ENCODE peak calls at places on chromosomes 6 and 20, in four cellular contexts. A is GM12878, F is ovary, B is testis. D is an unnamed sample.
A peak's percentile ranks its signal among the peaks of the same experiment; 100 is the strongest.

GRCh38 chr20:48552550-48552949 is 275.2 kb downstream of the PREX1 start:
- DNase-seq in A (no peak), F (no peak), B (no peak), D (no peak)

GRCh38 chr20:10201321-10201870 is 17.2 kb upstream of the SNAP25 start:
- DNase-seq in A (no peak), F (no peak), B (no peak), D (no peak)

GRCh38 chr6:73076211-73076610 is 149.1 kb downstream of the KHDC1L start:
- DNase-seq in A (no peak), F (no peak), B (no peak), D (no peak)

GRCh38 chr6:14068133-14068532 is 49.4 kb upstream of the CD83 start:
- DNase-seq in A (no peak), F (no peak), B (no peak), D (no peak)

GRCh38 chr20:23155141-23155590 is 69.0 kb upstream of the CD93 start:
- DNase-seq in A (no peak), F (no peak), B (no peak), D (peak; percentile 79)

GRCh38 chr6:26017567-26017966 is 55.0 kb downstream of the TRIM38 start:
- DNase-seq in A (no peak), F (peak; percentile 82), B (peak; percentile 86), D (no peak)

GRCh38 chr6:165713845-165714466 is 50.9 kb upstream of the PDE10A start:
- DNase-seq in A (no peak), F (no peak), B (no peak), D (peak; percentile 57)

GRCh38 chr6:14001329-14002012 is 76.7 kb downstream of the RNF182 start:
- DNase-seq in A (no peak), F (no peak), B (no peak), D (no peak)

GRCh38 chr6:142322504-142323198 is 20.8 kb downstream of the ADGRG6 start:
- DNase-seq in A (no peak), F (no peak), B (no peak), D (no peak)

GRCh38 chr6:10309826-10310405 is 105.0 kb downstream of the TFAP2A start:
- DNase-seq in A (no peak), F (no peak), B (no peak), D (no peak)

GRCh38 chr6:51049983-51050877 is 231.6 kb downstream of the TFAP2B start:
- DNase-seq in A (no peak), F (no peak), B (no peak), D (no peak)

GRCh38 chr20:20743511-20744169 is 31.2 kb upstream of the RALGAPA2 start:
- DNase-seq in A (no peak), F (peak; percentile 65), B (peak; percentile 66), D (no peak)

GRCh38 chr6:107244082-107244741 is 128.9 kb upstream of the BEND3 start:
- DNase-seq in A (no peak), F (no peak), B (no peak), D (no peak)

GRCh38 chr6:129645371-129646139 is 64.4 kb downstream of the ARHGAP18 start:
- DNase-seq in A (no peak), F (no peak), B (no peak), D (no peak)

GRCh38 chr20:325043-325888 is at the start of gene SOX12:
- DNase-seq in A (peak; percentile 71), F (peak; percentile 97), B (peak; percentile 98), D (peak; percentile 98)

GRCh38 chr20:58219342-58219700 is 9.1 kb downstream of the ANKRD60 start:
- DNase-seq in A (no peak), F (no peak), B (no peak), D (no peak)
- H3K4me3 ChIP-seq in A (no peak overlapping the region), F (no peak overlapping the region), B (no peak overlapping the region), D (no peak overlapping the region)

DNA sequence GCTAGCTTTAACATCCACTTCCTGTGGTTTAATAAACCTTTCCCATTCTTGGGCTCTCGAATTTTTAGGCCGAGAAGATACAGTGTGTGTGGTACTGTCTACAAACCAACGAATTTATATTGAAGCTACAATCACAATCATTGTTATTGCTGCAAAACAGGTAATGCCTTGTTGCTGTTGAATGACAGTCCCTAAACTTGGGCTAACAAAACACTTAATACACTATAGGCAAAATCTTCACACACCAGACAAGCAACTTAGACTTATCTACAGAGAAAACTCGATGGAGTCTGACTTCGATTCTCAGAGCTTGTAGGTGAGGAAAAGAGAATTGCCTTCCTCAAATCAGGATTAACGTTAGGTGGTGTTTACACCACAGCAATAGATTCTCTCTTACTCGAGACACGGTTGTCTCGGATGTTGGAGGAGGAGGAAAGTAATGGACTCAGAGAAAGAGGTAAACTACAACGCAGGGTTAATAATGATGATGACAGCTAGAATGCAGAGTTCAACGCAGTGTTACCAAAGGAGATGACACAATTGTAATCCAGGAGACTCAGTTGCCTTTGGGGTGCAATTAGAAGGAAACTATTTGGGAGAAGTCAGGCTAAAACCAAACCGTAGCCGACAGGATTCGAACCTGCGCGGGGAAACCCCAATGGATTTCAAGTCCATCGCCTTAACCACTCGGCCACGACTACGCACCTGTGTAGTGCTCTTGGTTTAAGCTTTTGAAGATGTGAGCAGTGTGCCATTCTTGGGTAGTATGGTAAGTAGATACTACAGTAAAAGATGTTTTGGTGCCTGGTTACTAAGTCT is 32.5 kb upstream of the ZNF184 start:
- DNase-seq in A (peak; percentile 63), F (peak; percentile 60), B (peak; percentile 80), D (no peak)
- H3K4me3 ChIP-seq in A (no peak overlapping the region), F (no peak overlapping the region), B (no peak overlapping the region), D (no peak overlapping the region)

DNA sequence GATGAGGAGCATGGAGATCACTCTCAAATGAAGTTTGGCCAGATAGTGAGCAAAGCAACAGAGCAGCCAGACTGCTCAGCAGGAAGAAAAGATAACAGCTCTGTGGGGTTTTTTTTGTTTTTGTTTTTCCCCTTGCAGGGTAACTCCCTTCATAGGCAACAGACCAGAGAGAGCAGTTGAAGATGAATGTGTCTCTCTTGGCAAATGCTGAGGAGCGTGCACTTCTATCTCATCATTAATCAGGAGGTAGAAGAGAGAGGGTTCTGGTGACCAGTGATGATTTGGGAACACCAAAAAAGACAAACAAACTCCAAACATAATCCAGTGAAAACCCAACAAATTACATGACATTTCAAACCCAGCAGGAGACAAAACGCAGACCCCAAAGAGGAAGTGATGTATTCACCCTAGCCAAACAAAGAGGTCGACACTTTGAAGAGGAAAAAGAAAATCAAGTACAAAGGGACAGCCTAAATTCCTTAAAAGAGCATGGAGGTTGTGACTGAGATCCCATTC is 66.2 kb upstream of the RREB1 start:
- DNase-seq in A (no peak), F (no peak), B (no peak), D (no peak)
- H3K4me3 ChIP-seq in A (no peak overlapping the region), F (no peak overlapping the region), B (no peak overlapping the region), D (no peak overlapping the region)

GRCh38 chr6:158715330-158716311 is 65.8 kb downstream of the SYTL3 start:
- DNase-seq in A (no peak), F (no peak), B (no peak), D (no peak)

GRCh38 chr6:158713469-158713868 is 63.6 kb downstream of the SYTL3 start:
- DNase-seq in A (no peak), F (no peak), B (peak; percentile 2), D (no peak)

GRCh38 chr6:158718431-158719126 is 68.7 kb downstream of the SYTL3 start:
- DNase-seq in A (no peak), F (no peak), B (no peak), D (no peak)

GRCh38 chr6:158722176-158722729 is 72.4 kb downstream of the SYTL3 start:
- DNase-seq in A (no peak), F (no peak), B (no peak), D (no peak)

DNA sequence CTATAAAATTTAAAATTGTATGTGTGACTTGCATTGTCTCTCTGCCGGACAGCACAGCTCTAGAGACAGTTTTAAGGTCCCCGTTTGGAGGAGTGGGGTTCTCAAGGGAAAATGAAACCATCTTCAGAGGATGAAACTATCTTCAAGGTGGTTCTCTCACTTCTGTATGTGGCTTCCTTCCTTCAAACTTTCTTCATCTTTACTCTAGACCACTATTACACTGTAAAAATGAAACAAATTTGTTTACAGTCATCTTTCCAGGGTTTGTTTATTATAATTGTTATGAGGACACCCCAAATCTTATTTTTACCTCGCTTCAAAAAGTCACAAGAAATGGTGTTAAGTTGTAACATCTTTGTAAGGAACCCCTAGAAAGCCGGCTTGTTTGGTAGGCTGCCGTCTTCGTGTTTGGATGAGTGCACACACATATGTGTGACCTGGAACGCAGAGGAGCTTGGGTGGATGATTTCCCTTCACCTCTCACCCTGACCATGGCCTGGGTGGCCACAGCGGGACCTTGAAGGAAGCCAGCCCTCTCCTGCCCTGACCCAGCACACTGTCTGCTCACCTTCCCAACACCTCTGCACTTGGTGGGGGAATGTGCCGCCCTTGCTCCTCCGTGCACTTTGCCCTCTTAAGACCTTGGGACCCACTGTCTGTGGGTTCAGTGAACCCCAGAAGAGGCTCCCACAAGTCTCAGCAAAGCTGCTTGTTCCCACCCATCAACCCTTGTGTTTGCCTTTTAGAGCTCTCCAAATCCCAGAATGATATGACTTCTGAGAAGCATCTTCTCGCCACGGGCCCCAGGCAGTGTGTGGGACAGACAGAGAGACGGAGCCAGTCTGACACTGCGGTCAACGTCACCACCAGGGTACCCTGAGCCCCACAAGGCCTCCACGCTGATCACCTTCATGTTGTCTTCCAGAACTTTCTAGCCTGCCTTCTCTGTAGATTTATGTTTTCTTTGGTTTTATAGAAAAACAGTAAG is 67.8 kb downstream of the SYTL3 start:
- DNase-seq in A (peak; percentile 59), F (no peak), B (no peak), D (no peak)
- H3K4me3 ChIP-seq in A (peak overlapping the region; percentile 57), F (no peak overlapping the region), B (no peak overlapping the region), D (no peak overlapping the region)

GRCh38 chr6:56245903-56246351 is 1.5 kb downstream of the COL21A1 start:
- DNase-seq in A (no peak), F (no peak), B (no peak), D (no peak)

GRCh38 chr6:56246941-56247653 is at the start of gene COL21A1:
- DNase-seq in A (no peak), F (peak; percentile 29), B (peak; percentile 46), D (no peak)

GRCh38 chr6:56247654-56248122 is 308 bp upstream of the COL21A1 start:
- DNase-seq in A (no peak), F (no peak), B (no peak), D (no peak)

GRCh38 chr6:56244528-56245253 is 2.7 kb downstream of the COL21A1 start:
- DNase-seq in A (no peak), F (no peak), B (no peak), D (no peak)

DNA sequence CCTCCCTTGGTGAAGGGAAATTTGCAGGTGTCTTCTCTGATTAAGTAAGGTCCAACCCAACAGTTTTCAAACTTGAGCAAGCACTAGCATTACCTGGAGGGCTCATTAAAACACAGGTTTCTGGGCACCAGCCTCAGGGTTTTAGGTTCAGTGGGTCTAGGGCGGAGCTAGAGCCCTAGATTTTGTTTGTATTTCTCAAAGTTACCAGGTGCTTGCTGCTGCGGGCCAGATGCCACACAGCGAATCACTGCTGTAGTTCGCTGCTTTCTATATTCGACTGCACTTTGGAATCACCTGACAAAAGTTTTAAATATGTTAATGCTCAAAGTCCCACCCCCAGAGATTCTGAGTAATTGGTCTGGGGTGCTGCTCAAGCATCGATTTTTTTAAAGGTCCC is 838 bp downstream of the COL21A1 start:
- DNase-seq in A (no peak), F (no peak), B (no peak), D (no peak)
- H3K4me3 ChIP-seq in A (no peak overlapping the region), F (peak overlapping the region; percentile 54), B (peak overlapping the region; percentile 64), D (peak overlapping the region; percentile 66)

D was measured in esophagus muscularis mucosa.